ENCODE peak calls at places on chromosomes 11 and 22, in nine cellular contexts. F is AG04450; M is upper lobe of right lung; H is CD8-positive, alpha-beta memory T cell; B is aorta; N is neural progenitor cell; G is bronchial epithelial cell; V is cardiac muscle cell; Q is heart left ventricle. Y is an unnamed sample. For H3K27me3, the result is how much of the 10 kb centered on the place peaks cover.

GRCh38 chr22:25645266-25645665 is 80.8 kb downstream of the GRK3 start:
- DNase-seq in Q (no peak), M (no peak), N (no peak), F (no peak), H (no peak), G (no peak), V (peak), B (no peak), Y (no peak)

GRCh38 chr22:43147821-43148220 is 3.5 kb upstream of the TSPO start:
- DNase-seq in B (no peak), F (no peak), G (no peak), M (peak), Q (peak), N (no peak), V (no peak), H (no peak), Y (no peak)

GRCh38 chr11:95456704-95457491 is 225.9 kb upstream of the SESN3 start:
- DNase-seq in B (no peak), M (no peak), Q (no peak), G (peak), F (no peak), V (peak), N (no peak), H (no peak), Y (peak)

GRCh38 chr11:1151366-1152315 is 6.1 kb upstream of the MUC5AC start:
- DNase-seq in N (no peak), F (no peak), H (no peak), G (no peak), V (no peak), B (peak), Q (no peak), M (peak), Y (no peak)

GRCh38 chr11:67301951-67302516 is 1.3 kb upstream of the SSH3 start:
- DNase-seq in M (peak), G (peak), Q (peak), H (no peak), F (peak), N (peak), B (peak), V (peak), Y (peak)

GRCh38 chr11:32090774-32091370 is at the start of gene RCN1:
- DNase-seq in B (peak), N (peak), H (peak), Q (peak), F (peak), G (peak), M (peak), V (peak), Y (peak)

GRCh38 chr11:57778318-57779037 is 16.9 kb downstream of the CTNND1 start:
- DNase-seq in M (peak), H (no peak), F (peak), B (peak), G (peak), V (peak), N (peak), Q (peak), Y (no peak)

GRCh38 chr11:34359548-34359891 is 1.7 kb upstream of the ABTB2 start:
- DNase-seq in M (no peak), G (no peak), B (no peak), H (no peak), V (no peak), Q (no peak), F (no peak), N (peak), Y (no peak)

GRCh38 chr11:36425593-36426206 is 84.4 kb downstream of the TRAF6 start:
- DNase-seq in Q (no peak), N (no peak), G (no peak), B (no peak), F (no peak), H (no peak), V (no peak), M (no peak), Y (no peak)

GRCh38 chr22:43118953-43119458 is 8.5 kb downstream of the BIK start:
- DNase-seq in H (no peak), V (peak), N (no peak), G (no peak), F (no peak), Q (no peak), B (no peak), M (no peak), Y (no peak)

GRCh38 chr11:27485930-27486773 is 13.6 kb upstream of the LGR4 start:
- DNase-seq in H (peak), N (peak), B (no peak), V (peak), G (peak), Q (no peak), M (no peak), F (no peak), Y (peak)

GRCh38 chr22:36411589-36412258 is 24.0 kb upstream of the MYH9 start:
- DNase-seq in M (no peak), F (no peak), B (no peak), V (no peak), N (no peak), Q (no peak), H (no peak), G (no peak), Y (no peak)

GRCh38 chr11:77046060-77046501 is 11.9 kb downstream of the B3GNT6 start:
- DNase-seq in G (peak), F (no peak), B (no peak), M (peak), N (peak), V (peak), Q (no peak), H (peak), Y (peak)

GRCh38 chr11:2271077-2271326 is 614 bp upstream of the ASCL2 start:
- DNase-seq in B (peak), Q (peak), H (peak), F (no peak), M (peak), V (no peak), G (no peak), N (peak), Y (peak)
- H3K27me3 ChIP-seq in B (under half), Q (under half), H (under half), F (under half), M (under half), V (half or more), G (under half), N (half or more), Y (under half)

DNA sequence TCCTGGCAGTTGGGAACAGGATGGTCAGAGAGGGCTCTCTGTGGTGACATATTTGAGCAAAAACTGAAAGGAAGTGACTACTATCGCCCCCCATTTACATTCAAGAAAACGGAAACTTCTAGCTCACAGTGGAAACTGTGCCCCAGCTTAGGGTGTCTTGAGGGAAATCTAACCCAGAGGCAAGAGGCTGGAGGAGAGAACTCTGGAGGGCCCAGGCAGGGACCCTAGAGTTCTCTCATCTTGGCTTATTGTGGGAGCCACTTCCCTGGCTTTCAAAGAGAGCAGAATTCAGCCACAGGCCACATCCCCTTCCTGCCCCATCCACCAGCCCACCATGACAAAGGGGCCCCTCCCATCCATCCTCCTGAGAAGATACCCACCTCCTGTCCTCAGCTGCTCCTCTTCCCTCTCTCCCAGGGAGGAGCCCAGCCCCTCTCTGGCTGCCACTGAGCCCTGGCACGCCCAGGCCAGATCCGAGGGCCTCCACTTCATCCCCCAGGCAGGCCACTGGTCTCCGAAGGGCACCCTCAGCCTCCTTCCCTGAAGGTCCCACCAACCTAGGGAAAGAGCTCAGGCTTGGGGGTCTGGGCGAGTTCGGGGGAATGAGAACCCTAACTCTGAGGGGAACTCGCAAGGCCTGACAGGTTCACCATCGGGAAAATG is 1.6 kb upstream of the TMPRSS13 start:
- DNase-seq in B (peak), V (no peak), M (no peak), H (no peak), Q (no peak), N (no peak), F (no peak), G (no peak), Y (no peak)
- H3K27me3 ChIP-seq in B (under half), V (under half), M (under half), H (under half), Q (under half), N (under half), F (under half), G (under half), Y (under half)

GRCh38 chr11:2574553-2575535 is 125.0 kb downstream of the KCNQ1OT1 start:
- DNase-seq in V (peak), Q (peak), G (peak), F (no peak), M (peak), B (peak), H (no peak), N (no peak), Y (no peak)
- H3K27me3 ChIP-seq in V (under half), Q (under half), G (under half), F (under half), M (under half), B (under half), H (under half), N (under half), Y (under half)

GRCh38 chr11:69715446-69715845 is 11.6 kb upstream of the FGF19 start:
- DNase-seq in N (no peak), F (no peak), B (no peak), Q (no peak), M (no peak), G (no peak), V (no peak), H (no peak), Y (no peak)

GRCh38 chr11:69707156-69707555 is 3.3 kb upstream of the FGF19 start:
- DNase-seq in G (peak), B (no peak), Q (no peak), M (no peak), F (no peak), V (no peak), N (no peak), H (no peak), Y (no peak)

GRCh38 chr11:69708731-69709401 is 5.0 kb upstream of the FGF19 start:
- DNase-seq in Q (no peak), N (peak), H (no peak), F (no peak), M (no peak), G (no peak), B (no peak), V (no peak), Y (no peak)

GRCh38 chr11:69716099-69716498 is 12.3 kb upstream of the FGF19 start:
- DNase-seq in N (no peak), F (no peak), B (no peak), Q (no peak), G (no peak), M (no peak), V (no peak), H (no peak), Y (no peak)

GRCh38 chr11:69711824-69712801 is 8.3 kb upstream of the FGF19 start:
- DNase-seq in M (no peak), H (no peak), Q (no peak), F (no peak), G (no peak), B (no peak), N (peak), V (no peak), Y (no peak)
- H3K27me3 ChIP-seq in M (under half), H (under half), Q (under half), F (under half), G (under half), B (under half), N (under half), V (under half), Y (under half)

DNA sequence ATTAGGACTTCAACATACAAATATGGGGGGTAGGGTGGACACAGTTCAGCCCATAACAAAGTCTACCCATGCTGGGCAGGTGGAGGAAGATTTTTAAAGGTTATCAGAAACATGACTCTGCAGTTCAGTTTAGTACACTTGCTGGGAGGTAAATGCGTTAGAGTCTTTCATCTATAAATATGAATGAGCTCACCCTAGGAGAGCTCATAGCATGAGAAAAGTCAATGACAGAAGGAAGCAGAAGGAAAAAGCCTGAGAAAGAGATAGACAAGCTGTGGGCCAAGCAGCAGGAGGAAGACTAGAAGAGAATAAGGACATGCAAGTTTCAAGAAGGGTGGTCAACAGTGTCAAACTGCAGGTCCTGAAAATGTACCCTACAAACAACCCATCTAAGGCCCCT is 27.0 kb upstream of the FSHB start:
- DNase-seq in B (no peak), Q (no peak), H (no peak), M (no peak), F (no peak), G (no peak), V (no peak), N (no peak), Y (no peak)
- H3K27me3 ChIP-seq in B (under half), Q (under half), H (under half), M (under half), F (under half), G (under half), V (under half), N (under half), Y (under half)

GRCh38 chr22:48042621-48043395 is 1280.4 kb downstream of the TBC1D22A start:
- DNase-seq in H (no peak), Q (no peak), G (no peak), N (no peak), F (no peak), V (no peak), B (no peak), M (no peak), Y (no peak)
- H3K27me3 ChIP-seq in H (under half), Q (under half), G (under half), N (under half), F (under half), V (under half), B (under half), M (under half), Y (under half)

GRCh38 chr11:45371251-45371749 is 85.2 kb upstream of the SYT13 start:
- DNase-seq in H (peak), B (peak), N (peak), Q (peak), V (peak), G (peak), M (peak), F (peak), Y (peak)
- H3K27me3 ChIP-seq in H (under half), B (under half), N (under half), Q (under half), V (under half), G (under half), M (under half), F (under half), Y (under half)

GRCh38 chr11:43573873-43574272 is 106.7 kb upstream of the HSD17B12 start:
- DNase-seq in M (no peak), F (no peak), N (no peak), Q (peak), B (no peak), H (no peak), G (no peak), V (no peak), Y (no peak)
- H3K27me3 ChIP-seq in M (half or more), F (half or more), N (half or more), Q (under half), B (under half), H (under half), G (under half), V (half or more), Y (half or more)

DNA sequence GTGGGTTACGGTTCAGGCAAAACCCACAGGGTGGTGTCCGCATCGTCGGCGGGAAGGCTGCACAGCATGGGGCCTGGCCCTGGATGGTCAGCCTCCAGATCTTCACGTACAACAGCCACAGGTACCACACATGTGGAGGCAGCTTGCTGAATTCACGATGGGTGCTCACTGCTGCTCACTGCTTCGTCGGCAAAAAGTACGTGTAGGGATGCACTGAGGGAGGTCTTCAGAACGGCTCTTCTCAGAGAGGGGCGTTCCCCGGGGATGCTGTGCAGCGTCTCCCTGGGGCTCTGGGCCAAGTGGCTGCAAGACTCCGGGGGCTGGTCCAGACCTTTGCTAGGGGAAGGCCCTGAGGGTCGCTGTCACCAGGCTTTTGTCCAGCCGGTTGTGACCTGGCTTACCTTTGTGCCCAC is 1.3 kb downstream of the ACR start:
- DNase-seq in H (no peak), M (peak), F (no peak), Q (no peak), B (peak), N (no peak), G (no peak), V (no peak), Y (no peak)
- H3K27me3 ChIP-seq in H (under half), M (under half), F (under half), Q (under half), B (under half), N (half or more), G (under half), V (under half), Y (under half)

DNA sequence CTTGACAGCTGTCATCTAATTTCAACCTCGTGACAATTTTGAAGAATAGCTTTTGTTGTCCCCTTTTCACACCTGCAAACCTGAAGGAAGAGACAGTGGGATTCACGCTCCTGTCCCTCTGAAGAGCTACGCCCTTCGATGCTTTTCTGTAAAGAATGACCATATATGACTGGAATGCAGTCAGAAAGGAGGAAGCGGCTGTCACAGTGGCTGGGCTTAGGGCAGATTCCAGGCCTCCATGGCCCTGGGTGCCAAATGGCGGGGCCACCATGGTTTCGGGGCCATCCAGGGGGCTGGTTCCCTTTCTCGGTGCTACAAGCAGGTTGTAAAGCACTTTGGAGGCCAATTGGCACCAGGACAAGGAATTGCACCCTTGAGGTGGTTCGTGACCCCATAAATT is 22.2 kb upstream of the FGF19 start:
- DNase-seq in G (no peak), B (no peak), M (no peak), V (no peak), F (no peak), Q (no peak), H (no peak), N (no peak), Y (peak)
- H3K27me3 ChIP-seq in G (under half), B (under half), M (under half), V (under half), F (under half), Q (under half), H (under half), N (under half), Y (under half)